ENCODE peak calls at places on chromosomes 11 and 22, in six cellular contexts. V, C, D, N, B and J are unnamed samples. For H3K4me1 and H3K36me3, the result is how much of the 10 kb centered on the place peaks cover.

GRCh38 chr22:37741312-37741795 is 44.5 kb downstream of the TRIOBP start:
- DNase-seq in C (peak), B (peak), N (peak), D (peak), V (peak), J (peak)

GRCh38 chr11:95299078-95299611 is 68.1 kb upstream of the SESN3 start:
- DNase-seq in B (no peak), V (no peak), C (no peak), N (no peak), D (no peak), J (peak)

GRCh38 chr22:50260801-50261614 is 475 bp downstream of the MAPK12 start:
- DNase-seq in C (no peak), D (no peak), B (no peak), V (no peak), N (no peak), J (peak)

GRCh38 chr11:2791521-2792375 is 92.0 kb upstream of the KCNQ1OT1 start:
- DNase-seq in N (no peak), V (peak), C (peak), B (peak), D (peak), J (peak)

GRCh38 chr22:46984751-46985506 is 222.5 kb downstream of the TBC1D22A start:
- DNase-seq in V (no peak), B (no peak), D (no peak), N (no peak), C (no peak), J (peak)

GRCh38 chr22:46087816-46088277 is 62.5 kb upstream of the PPARA start:
- DNase-seq in V (peak), N (peak), B (peak), C (peak), D (peak), J (peak)

GRCh38 chr22:46971141-46971775 is 208.8 kb downstream of the TBC1D22A start:
- DNase-seq in V (peak), D (no peak), B (peak), N (peak), C (peak), J (no peak)

GRCh38 chr11:128757235-128757711 is 63.4 kb downstream of the FLI1 start:
- DNase-seq in C (no peak), V (peak), B (no peak), N (no peak), D (no peak), J (no peak)

GRCh38 chr11:112751763-112752162 is 209.5 kb upstream of the NCAM1 start:
- DNase-seq in C (no peak), V (no peak), B (no peak), N (no peak), D (no peak), J (no peak)

GRCh38 chr22:41922336-41922735 is 4.3 kb downstream of the TNFRSF13C start:
- DNase-seq in D (no peak), V (no peak), N (no peak), C (no peak), B (no peak), J (no peak)

GRCh38 chr11:83054904-83055380 is 16.8 kb downstream of the RAB30 start:
- DNase-seq in D (no peak), B (no peak), C (no peak), V (no peak), N (no peak), J (no peak)
- H3K4me1 ChIP-seq in D (under half), B (under half), C (half or more), V (under half), N (under half), J (under half)

GRCh38 chr11:71481101-71481960 is 28.3 kb downstream of the NADSYN1 start:
- DNase-seq in N (no peak), B (no peak), C (no peak), D (peak), V (no peak), J (no peak)
- H3K36me3 ChIP-seq in N (half or more), B (half or more), C (half or more), D (under half), V (under half), J (half or more)

DNA sequence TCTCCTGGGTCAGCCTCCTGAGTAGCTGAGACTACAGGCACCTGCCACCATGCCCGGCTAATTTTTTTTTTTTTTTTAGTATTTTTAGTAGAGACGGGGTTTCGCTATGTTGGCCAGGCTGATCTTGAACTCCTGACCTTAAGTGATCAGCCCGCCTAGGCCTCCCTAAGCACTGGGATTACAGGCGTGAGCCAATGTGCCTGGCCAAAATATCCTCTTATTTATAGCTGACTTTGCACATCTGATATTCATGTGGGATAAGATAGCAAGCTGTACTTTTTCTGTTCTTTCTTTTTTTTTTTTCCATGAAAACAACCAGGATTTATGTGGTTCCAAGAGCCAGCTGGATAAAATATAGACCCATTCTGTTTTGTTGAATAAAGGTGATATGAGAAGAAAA is 12.1 kb upstream of the XBP1 start:
- DNase-seq in N (no peak), B (no peak), D (no peak), C (no peak), V (peak), J (no peak)
- H3K4me1 ChIP-seq in N (under half), B (under half), D (under half), C (under half), V (under half), J (under half)

GRCh38 chr11:61803889-61804647 is 11.4 kb downstream of the FEN1 start:
- DNase-seq in D (peak), V (peak), N (no peak), C (no peak), B (no peak), J (no peak)
- H3K36me3 ChIP-seq in D (under half), V (under half), N (under half), C (half or more), B (half or more), J (half or more)

DNA sequence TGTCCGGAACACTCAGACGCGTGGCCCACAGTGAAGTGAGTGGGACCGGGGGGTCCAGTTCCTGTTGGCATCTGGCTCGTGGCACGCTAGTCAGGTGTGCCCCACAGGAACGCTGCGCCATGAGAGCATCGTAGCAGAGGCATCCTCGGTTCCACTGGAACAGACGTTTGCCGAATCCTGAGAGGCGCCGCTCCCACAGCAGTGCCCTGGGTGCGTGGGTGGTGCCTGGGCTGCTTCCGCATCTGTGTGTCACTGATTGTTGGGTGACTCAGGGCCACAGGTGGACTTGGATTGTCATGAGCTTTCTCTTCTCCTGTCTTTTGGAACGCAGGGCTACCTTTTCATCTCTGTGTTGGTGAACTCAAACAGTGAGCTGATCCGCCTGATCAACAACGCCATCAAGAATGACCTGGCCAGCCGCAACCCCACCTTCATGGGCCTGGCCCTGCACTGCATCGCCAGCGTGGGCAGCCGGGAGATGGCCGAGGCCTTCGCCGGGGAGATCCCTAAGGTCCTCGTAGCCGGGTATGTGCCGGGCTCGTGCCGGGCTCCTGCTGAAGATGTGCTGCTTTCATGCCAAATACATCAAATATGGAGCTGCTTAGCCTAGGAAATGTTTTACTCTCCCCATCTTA is 46.2 kb downstream of the AP2A2 start:
- DNase-seq in N (no peak), D (no peak), V (no peak), B (no peak), C (no peak), J (no peak)
- H3K4me1 ChIP-seq in N (under half), D (under half), V (under half), B (under half), C (under half), J (under half)

DNA sequence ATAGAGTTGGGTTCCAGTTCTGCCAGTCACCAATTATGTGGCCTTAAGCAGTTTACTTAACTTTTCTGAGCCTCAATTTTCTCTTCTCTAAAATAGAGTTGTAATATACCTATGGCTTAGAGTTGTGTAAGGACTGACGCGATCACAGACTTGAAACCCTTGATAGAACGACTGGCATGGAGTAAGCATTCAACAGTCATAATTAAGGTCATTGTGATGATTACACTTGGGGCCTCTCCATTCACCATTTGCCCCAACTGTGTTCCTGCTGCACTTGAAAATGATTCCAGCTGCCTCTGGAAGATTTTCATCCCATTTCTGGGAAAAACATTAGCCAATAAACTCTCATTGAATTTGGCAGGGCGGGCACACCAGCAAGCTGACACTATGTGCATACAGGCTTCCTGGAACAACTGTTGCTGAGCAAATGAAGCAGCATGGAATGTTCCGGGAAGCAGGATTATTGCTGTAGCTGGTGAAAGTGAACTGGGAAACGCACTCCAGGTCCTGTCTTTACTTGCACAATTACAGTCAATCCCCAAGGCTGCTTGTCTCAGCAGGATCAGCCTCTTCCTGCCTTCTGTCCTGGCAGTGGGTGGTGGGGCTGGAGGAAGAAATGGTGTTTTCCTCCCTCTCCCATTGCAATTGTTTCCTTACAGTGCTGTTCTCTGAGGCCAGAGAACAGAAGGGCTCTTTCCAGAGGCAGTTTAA is 19.6 kb downstream of the CD44 start:
- DNase-seq in D (no peak), B (no peak), C (no peak), V (no peak), N (peak), J (peak)
- H3K36me3 ChIP-seq in D (under half), B (under half), C (under half), V (under half), N (under half), J (under half)

GRCh38 chr11:122123258-122123929 is 7.4 kb upstream of the BLID start:
- DNase-seq in C (no peak), D (no peak), V (no peak), B (no peak), N (no peak), J (peak)
- H3K4me1 ChIP-seq in C (under half), D (under half), V (under half), B (under half), N (under half), J (half or more)

GRCh38 chr22:43990044-43990443 is 34.1 kb upstream of the PARVB start:
- DNase-seq in B (no peak), D (no peak), N (no peak), C (no peak), V (no peak), J (no peak)
- H3K36me3 ChIP-seq in B (half or more), D (under half), N (half or more), C (half or more), V (under half), J (half or more)

DNA sequence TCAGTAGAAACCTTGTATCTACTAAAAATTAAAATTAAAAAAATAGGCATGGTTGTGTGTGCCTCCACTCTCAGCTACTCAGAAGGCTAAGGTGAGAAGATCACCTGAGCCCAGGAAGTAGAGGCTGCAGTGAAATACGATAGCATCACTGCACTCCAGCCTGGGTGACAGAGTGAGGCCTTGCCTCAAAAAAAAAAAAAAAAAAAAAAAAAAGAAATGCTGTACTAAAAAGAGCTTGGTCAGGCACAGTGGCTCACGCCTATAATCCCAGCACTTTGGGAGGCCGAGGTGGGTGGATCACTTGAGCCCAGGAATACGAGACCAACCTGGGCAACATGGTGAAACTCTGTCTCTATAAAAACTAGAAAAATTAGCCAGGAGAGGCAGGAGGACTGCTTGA is 36.5 kb downstream of the SBF2 start:
- DNase-seq in C (no peak), D (no peak), B (no peak), V (no peak), N (no peak), J (no peak)
- H3K4me1 ChIP-seq in C (under half), D (under half), B (under half), V (under half), N (under half), J (under half)

GRCh38 chr22:29567338-29567737 is 13.6 kb downstream of the NIPSNAP1 start:
- DNase-seq in C (no peak), V (no peak), B (no peak), D (no peak), N (no peak), J (no peak)
- H3K36me3 ChIP-seq in C (under half), V (under half), B (under half), D (under half), N (under half), J (under half)